ENCODE peak calls at places on chromosomes 16 and 17, in six cellular contexts. Y is body of pancreas, G is stomach, N is breast epithelium, U is left lung, V is HCT116. A is an unnamed sample.

GRCh38 chr16:10169031-10169430 is 13.2 kb downstream of the GRIN2A start:
- DNase-seq in V (no peak), G (no peak), U (no peak), Y (no peak), N (no peak), A (no peak)

GRCh38 chr17:28575126-28575795 is 1.4 kb downstream of the ALDOC start:
- DNase-seq in Y (no peak), G (no peak), N (no peak), U (no peak), V (no peak), A (no peak)

GRCh38 chr17:2335726-2336214 is 487 bp downstream of the TSR1 start:
- DNase-seq in V (no peak), N (no peak), U (no peak), G (no peak), Y (no peak), A (no peak)

GRCh38 chr16:85274924-85275323 is 162.7 kb upstream of the CIBAR2 start:
- DNase-seq in U (no peak), N (no peak), V (no peak), G (no peak), Y (no peak), A (no peak)

GRCh38 chr17:27597783-27598320 is 33.1 kb upstream of the LGALS9 start:
- DNase-seq in N (no peak), Y (no peak), V (no peak), G (no peak), U (no peak), A (no peak)

GRCh38 chr17:28499684-28500357 is 6.3 kb upstream of the FOXN1 start:
- DNase-seq in Y (no peak), G (no peak), N (no peak), V (no peak), U (no peak), A (no peak)

GRCh38 chr17:5877948-5878347 is 192.2 kb upstream of the WSCD1 start:
- DNase-seq in Y (no peak), V (no peak), N (no peak), U (no peak), G (no peak), A (no peak)

GRCh38 chr16:25707982-25708583 is 16.3 kb downstream of the HS3ST4 start:
- DNase-seq in U (no peak), Y (peak), N (no peak), V (peak), G (peak), A (no peak)

GRCh38 chr17:41307647-41308046 is 1.5 kb downstream of the KRTAP16-1 start:
- DNase-seq in G (no peak), Y (peak), V (no peak), N (no peak), U (peak), A (no peak)

GRCh38 chr16:55622930-55623561 is 32.7 kb upstream of the SLC6A2 start:
- DNase-seq in V (peak), N (no peak), G (no peak), Y (no peak), U (no peak), A (no peak)

GRCh38 chr16:55621771-55622170 is 34.0 kb upstream of the SLC6A2 start:
- DNase-seq in U (no peak), V (no peak), G (no peak), N (no peak), Y (no peak), A (no peak)

GRCh38 chr16:55624696-55625095 is 31.1 kb upstream of the SLC6A2 start:
- DNase-seq in G (no peak), N (no peak), Y (no peak), U (no peak), V (no peak), A (no peak)

GRCh38 chr16:55622302-55622701 is 33.5 kb upstream of the SLC6A2 start:
- DNase-seq in G (no peak), V (no peak), N (no peak), U (no peak), Y (no peak), A (no peak)

DNA sequence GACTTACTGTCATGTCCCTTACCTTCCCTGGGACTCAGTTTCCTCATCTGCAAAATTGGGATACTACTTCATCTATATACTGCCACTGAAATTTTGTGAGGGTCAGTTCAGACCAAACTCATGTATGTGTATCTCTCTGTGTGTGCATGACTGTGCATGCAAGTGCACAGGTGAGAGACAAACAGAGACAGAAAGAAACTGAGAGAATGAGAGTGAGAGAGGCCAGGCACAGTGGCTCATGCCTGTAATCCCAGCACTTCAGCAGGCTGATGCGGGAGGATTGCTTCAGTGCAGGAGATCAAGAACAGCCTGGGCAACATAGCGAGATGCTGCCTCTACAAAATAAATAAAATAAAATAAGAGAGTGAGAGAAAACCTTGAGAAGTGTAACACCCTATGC is 32.1 kb upstream of the SLC6A2 start:
- DNase-seq in V (no peak), U (no peak), Y (no peak), N (no peak), G (no peak), A (no peak)
- TF ChIP-seq CTCF in V (no peak), U (no peak), Y (no peak), N (no peak), G (no peak), A (no peak)

GRCh38 chr17:74712756-74713155 is at the start of gene CD300LF:
- DNase-seq in G (no peak), V (no peak), N (no peak), Y (no peak), U (peak), A (no peak)
- H3K4me3 ChIP-seq in G (no peak), V (no peak), N (no peak), Y (no peak), U (peak), A (no peak)

GRCh38 chr16:65728172-65728571 is 606.3 kb upstream of the CDH11 start:
- DNase-seq in V (no peak), G (no peak), N (no peak), Y (no peak), U (no peak), A (no peak)

GRCh38 chr16:65728652-65729051 is 606.8 kb upstream of the CDH11 start:
- DNase-seq in U (no peak), N (no peak), G (no peak), Y (no peak), V (no peak), A (no peak)

GRCh38 chr16:65731840-65732239 is 610.0 kb upstream of the CDH11 start:
- DNase-seq in N (no peak), G (no peak), U (no peak), Y (no peak), V (no peak), A (no peak)

GRCh38 chr16:65737831-65738230 is 616.0 kb upstream of the CDH11 start:
- DNase-seq in N (no peak), V (no peak), Y (no peak), G (no peak), U (no peak), A (no peak)

DNA sequence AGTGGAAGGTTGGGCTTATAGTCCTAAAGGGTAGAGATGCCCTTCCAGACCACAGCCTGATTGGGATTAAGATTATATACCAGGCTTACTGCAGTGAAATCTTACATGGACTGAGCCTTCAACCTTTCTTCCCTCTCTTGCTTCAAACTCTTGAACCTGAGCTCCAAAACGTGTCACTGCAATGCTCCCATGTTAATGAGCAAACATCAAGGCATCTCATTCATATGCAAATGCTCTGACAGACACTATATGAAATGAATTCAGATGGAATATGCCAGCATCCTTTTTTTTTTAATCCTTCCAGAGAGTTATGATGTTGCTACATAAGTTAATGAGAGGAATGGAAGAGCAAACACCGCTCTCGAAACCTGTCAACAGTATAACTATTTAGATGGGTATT is 611.8 kb upstream of the CDH11 start:
- DNase-seq in U (no peak), Y (no peak), N (no peak), V (no peak), G (no peak), A (no peak)
- H3K27ac ChIP-seq in U (no peak), Y (no peak), N (no peak), V (no peak), G (no peak), A (no peak)

GRCh38 chr16:79994413-79994812 is 393.9 kb upstream of the MAF start:
- DNase-seq in U (no peak), Y (no peak), G (no peak), N (no peak), V (no peak), A (no peak)
- TF ChIP-seq CTCF in U (no peak), Y (no peak), G (no peak), N (no peak), V (no peak), A (no peak)

GRCh38 chr17:73645050-73645871 is 1.0 kb upstream of the SDK2 start:
- DNase-seq in V (no peak), Y (no peak), N (no peak), U (no peak), G (peak), A (no peak)
- H3K4me3 ChIP-seq in V (no peak), Y (no peak), N (peak), U (peak), G (peak), A (no peak)